ENCODE peak calls at places on chromosome X, in seven cellular contexts. L is HepG2, S is H1, Z is K562, B is SK-N-SH, N is HCT116, M is GM12878. H is an unnamed sample.

GRCh38 chrX:15468036-15468435 is 25.1 kb downstream of the PIR start:
- DNase-seq in L (no peak), S (no peak), Z (no peak), B (peak; percentile 43), N (no peak), M (no peak), H (peak; percentile 23)

GRCh38 chrX:12973561-12974216 is 1.2 kb upstream of the TMSB4X start:
- DNase-seq in L (no peak), S (no peak), Z (no peak), B (no peak), N (no peak), M (no peak), H (no peak)

GRCh38 chrX:107743995-107744394 is 31.6 kb downstream of the TSC22D3 start:
- DNase-seq in L (no peak), S (no peak), Z (no peak), B (no peak), N (no peak), M (no peak), H (no peak)

GRCh38 chrX:78979789-78980464 is 34.7 kb downstream of the P2RY10 start:
- DNase-seq in L (no peak), S (no peak), Z (no peak), B (no peak), N (no peak), M (peak; percentile 84), H (no peak)

GRCh38 chrX:30635630-30636029 is 17.6 kb upstream of the GK start:
- DNase-seq in L (no peak), S (no peak), Z (peak; percentile 13), B (peak; percentile 37), N (no peak), M (no peak), H (peak; percentile 29)

GRCh38 chrX:6678313-6678712 is 143.4 kb upstream of the VCX3A start:
- DNase-seq in L (no peak), S (no peak), Z (no peak), B (no peak), N (no peak), M (no peak), H (no peak)

GRCh38 chrX:17944833-17945497 is 83.9 kb upstream of the RAI2 start:
- DNase-seq in L (peak; percentile 7), S (peak; percentile 45), Z (peak; percentile 20), B (peak; percentile 15), N (no peak), M (no peak), H (peak; percentile 30)

GRCh38 chrX:133726211-133726630 is 259.2 kb downstream of the GPC3 start:
- DNase-seq in L (peak; percentile 27), S (no peak), Z (no peak), B (no peak), N (peak; percentile 27), M (no peak), H (no peak)

GRCh38 chrX:24799565-24799964 is 105.8 kb downstream of the POLA1 start:
- DNase-seq in L (no peak), S (no peak), Z (no peak), B (no peak), N (no peak), M (no peak), H (no peak)

GRCh38 chrX:13076176-13076956 is 31.9 kb upstream of the FAM9C start:
- DNase-seq in L (no peak), S (no peak), Z (no peak), B (no peak), N (no peak), M (no peak), H (no peak)

GRCh38 chrX:120087289-120088017 is 10.0 kb upstream of the RHOXF2B start:
- DNase-seq in L (no peak), S (no peak), Z (no peak), B (no peak), N (no peak), M (no peak), H (no peak)

GRCh38 chrX:33741807-33742206 is 390.3 kb downstream of the FAM47A start:
- DNase-seq in L (no peak), S (peak; percentile 33), Z (no peak), B (no peak), N (no peak), M (no peak), H (no peak)

GRCh38 chrX:154304901-154305300 is 9.3 kb downstream of the TKTL1 start:
- DNase-seq in L (no peak), S (no peak), Z (no peak), B (no peak), N (no peak), M (no peak), H (no peak)

GRCh38 chrX:44674906-44675305 is 132.2 kb upstream of the FUNDC1 start:
- DNase-seq in L (no peak), S (no peak), Z (no peak), B (no peak), N (no peak), M (no peak), H (no peak)

GRCh38 chrX:149871940-149872339 is 9.0 kb upstream of the MAGEA8 start:
- DNase-seq in L (peak; percentile 10), S (peak; percentile 58), Z (peak; percentile 65), B (peak; percentile 52), N (peak; percentile 10), M (peak; percentile 13), H (no peak)

GRCh38 chrX:1153940-1154339 is 58.5 kb downstream of the CRLF2 start:
- DNase-seq in L (no peak), S (peak; percentile 32), Z (no peak), B (no peak), N (no peak), M (no peak), H (no peak)
- TF ChIP-seq JUND in L (no peak), S (no peak), Z (no peak), B (no peak), N (no peak), M (no peak), H (no peak)

GRCh38 chrX:53383376-53384087 is 38.9 kb downstream of the SMC1A start:
- DNase-seq in L (peak; percentile 67), S (no peak), Z (no peak), B (no peak), N (no peak), M (no peak), H (no peak)
- TF ChIP-seq JUND in L (no peak), S (no peak), Z (no peak), B (no peak), N (no peak), M (no peak), H (no peak)

GRCh38 chrX:43450355-43450754 is 205.7 kb upstream of the MAOA start:
- DNase-seq in L (no peak), S (no peak), Z (no peak), B (no peak), N (no peak), M (no peak), H (no peak)
- TF ChIP-seq JUND in L (no peak), S (no peak), Z (no peak), B (no peak), N (no peak), M (no peak), H (no peak)

DNA sequence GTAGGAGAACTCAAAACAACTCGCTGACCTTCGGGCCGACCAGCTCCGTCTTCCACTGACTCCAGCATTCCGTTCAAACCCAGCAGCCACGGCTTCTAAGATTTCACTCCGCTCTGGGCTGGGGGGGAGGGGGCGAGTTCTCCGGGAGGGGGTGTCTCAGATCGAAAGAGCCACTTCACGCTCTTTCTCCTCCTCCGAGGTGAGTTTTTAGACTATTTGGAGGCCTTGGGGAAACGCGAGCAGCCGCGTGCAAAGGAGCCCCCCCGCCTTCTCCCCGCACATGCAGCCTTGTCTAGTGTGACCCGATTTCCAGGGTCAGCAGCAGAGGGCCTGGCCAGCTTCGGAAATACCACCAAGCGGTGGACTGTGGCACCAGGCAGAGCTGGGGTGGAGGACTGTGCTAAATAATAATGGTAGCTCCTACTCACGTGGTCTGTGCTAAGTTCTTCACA is 79.2 kb upstream of the BCOR start:
- DNase-seq in L (peak; percentile 50), S (peak; percentile 44), Z (no peak), B (peak; percentile 65), N (no peak), M (no peak), H (no peak)
- TF ChIP-seq JUND in L (no peak), S (no peak), Z (no peak), B (no peak), N (no peak), M (no peak), H (no peak)

GRCh38 chrX:45851434-45851991 is 650.8 kb upstream of the DIPK2B start:
- DNase-seq in L (no peak), S (peak; percentile 65), Z (no peak), B (peak; percentile 15), N (peak; percentile 49), M (no peak), H (no peak)
- TF ChIP-seq JUND in L (no peak), S (no peak), Z (no peak), B (no peak), N (no peak), M (no peak), H (no peak)

GRCh38 chrX:66074920-66075879 is 35.3 kb upstream of the VSIG4 start:
- DNase-seq in L (no peak), S (no peak), Z (no peak), B (no peak), N (no peak), M (peak; percentile 17), H (no peak)
- TF ChIP-seq JUND in L (no peak), S (no peak), Z (peak; percentile 79), B (no peak), N (no peak), M (no peak), H (no peak)

GRCh38 chrX:148381603-148382002 is 118.8 kb upstream of the AFF2 start:
- DNase-seq in L (no peak), S (no peak), Z (no peak), B (no peak), N (no peak), M (peak; percentile 8), H (no peak)

GRCh38 chrX:148376342-148376741 is 124.1 kb upstream of the AFF2 start:
- DNase-seq in L (no peak), S (no peak), Z (no peak), B (no peak), N (no peak), M (no peak), H (no peak)

GRCh38 chrX:148382983-148383382 is 117.4 kb upstream of the AFF2 start:
- DNase-seq in L (no peak), S (no peak), Z (no peak), B (no peak), N (no peak), M (no peak), H (no peak)

GRCh38 chrX:148380107-148380506 is 120.3 kb upstream of the AFF2 start:
- DNase-seq in L (no peak), S (no peak), Z (no peak), B (no peak), N (no peak), M (no peak), H (peak; percentile 0)

GRCh38 chrX:148380614-148381561 is 119.5 kb upstream of the AFF2 start:
- DNase-seq in L (no peak), S (no peak), Z (no peak), B (no peak), N (no peak), M (peak; percentile 55), H (no peak)
- TF ChIP-seq JUND in L (no peak), S (no peak), Z (no peak), B (no peak), N (no peak), M (no peak), H (no peak)

H was measured in T47D.